ENCODE peak calls at places on chromosomes 2 and 18, in six cellular contexts. One of them, this sample, is unnamed.

GRCh38 chr2:227826019-227826521 is 12.4 kb downstream of the CCL20 start:
- DNase-seq in IMR-90: no peak
- DNase-seq in WTC11: no peak
- DNase-seq in coronary artery: no peak
- DNase-seq in cardiac fibroblast: no peak
- DNase-seq in CD4-positive, alpha-beta T cell: no peak
- DNase-seq in this sample: no peak

GRCh38 chr18:34114996-34115395 is 109.7 kb downstream of the NOL4 start:
- DNase-seq in IMR-90: no peak
- DNase-seq in WTC11: no peak
- DNase-seq in coronary artery: no peak
- DNase-seq in cardiac fibroblast: no peak
- DNase-seq in CD4-positive, alpha-beta T cell: no peak
- DNase-seq in this sample: no peak

GRCh38 chr2:160417745-160418397 is 75.7 kb downstream of the RBMS1 start:
- DNase-seq in IMR-90: peak
- DNase-seq in WTC11: no peak
- DNase-seq in coronary artery: no peak
- DNase-seq in cardiac fibroblast: peak
- DNase-seq in CD4-positive, alpha-beta T cell: no peak
- DNase-seq in this sample: peak

GRCh38 chr2:113157108-113157896 is 16.5 kb upstream of the PSD4 start:
- DNase-seq in IMR-90: no peak
- DNase-seq in WTC11: peak
- DNase-seq in coronary artery: peak
- DNase-seq in cardiac fibroblast: no peak
- DNase-seq in CD4-positive, alpha-beta T cell: peak
- DNase-seq in this sample: no peak

GRCh38 chr2:20148841-20149702 is 75.9 kb downstream of the SDC1 start:
- DNase-seq in IMR-90: peak
- DNase-seq in WTC11: no peak
- DNase-seq in coronary artery: peak
- DNase-seq in cardiac fibroblast: peak
- DNase-seq in CD4-positive, alpha-beta T cell: no peak
- DNase-seq in this sample: peak

GRCh38 chr2:165238295-165238694 is 919 bp upstream of the SCN2A start:
- DNase-seq in IMR-90: peak
- DNase-seq in WTC11: no peak
- DNase-seq in coronary artery: no peak
- DNase-seq in cardiac fibroblast: peak
- DNase-seq in CD4-positive, alpha-beta T cell: no peak
- DNase-seq in this sample: no peak

GRCh38 chr2:185127412-185127811 is 529.1 kb downstream of the ZNF804A start:
- DNase-seq in IMR-90: no peak
- DNase-seq in WTC11: no peak
- DNase-seq in coronary artery: no peak
- DNase-seq in cardiac fibroblast: no peak
- DNase-seq in CD4-positive, alpha-beta T cell: no peak
- DNase-seq in this sample: no peak

GRCh38 chr2:22929998-22930397 is 455.0 kb upstream of the KLHL29 start:
- DNase-seq in IMR-90: no peak
- DNase-seq in WTC11: no peak
- DNase-seq in coronary artery: no peak
- DNase-seq in cardiac fibroblast: no peak
- DNase-seq in CD4-positive, alpha-beta T cell: no peak
- DNase-seq in this sample: no peak

GRCh38 chr2:60352491-60353405 is 200.7 kb downstream of the BCL11A start:
- DNase-seq in IMR-90: no peak
- DNase-seq in WTC11: no peak
- DNase-seq in coronary artery: no peak
- DNase-seq in cardiac fibroblast: no peak
- DNase-seq in CD4-positive, alpha-beta T cell: no peak
- DNase-seq in this sample: no peak

GRCh38 chr2:138176862-138177439 is 212.7 kb downstream of the HNMT start:
- DNase-seq in IMR-90: no peak
- DNase-seq in WTC11: no peak
- DNase-seq in coronary artery: no peak
- DNase-seq in cardiac fibroblast: no peak
- DNase-seq in CD4-positive, alpha-beta T cell: no peak
- DNase-seq in this sample: no peak

GRCh38 chr2:206274434-206275273 is at the start of gene ZDBF2:
- DNase-seq in IMR-90: peak
- DNase-seq in WTC11: peak
- DNase-seq in coronary artery: no peak
- DNase-seq in cardiac fibroblast: peak
- DNase-seq in CD4-positive, alpha-beta T cell: peak
- DNase-seq in this sample: peak

GRCh38 chr2:191610749-191611148 is 67.2 kb upstream of the NABP1 start:
- DNase-seq in IMR-90: no peak
- DNase-seq in WTC11: no peak
- DNase-seq in coronary artery: no peak
- DNase-seq in cardiac fibroblast: no peak
- DNase-seq in CD4-positive, alpha-beta T cell: no peak
- DNase-seq in this sample: no peak

GRCh38 chr2:160411167-160411566 is 82.4 kb downstream of the RBMS1 start:
- DNase-seq in IMR-90: no peak
- DNase-seq in WTC11: no peak
- DNase-seq in coronary artery: no peak
- DNase-seq in cardiac fibroblast: peak
- DNase-seq in CD4-positive, alpha-beta T cell: peak
- DNase-seq in this sample: peak

GRCh38 chr18:39862341-39862740 is 2092.7 kb upstream of the PIK3C3 start:
- DNase-seq in IMR-90: no peak
- DNase-seq in WTC11: no peak
- DNase-seq in coronary artery: no peak
- DNase-seq in cardiac fibroblast: peak
- DNase-seq in CD4-positive, alpha-beta T cell: no peak
- DNase-seq in this sample: no peak

GRCh38 chr2:203535784-203536590 is 886 bp upstream of the RAPH1 start:
- DNase-seq in IMR-90: peak
- DNase-seq in WTC11: no peak
- DNase-seq in coronary artery: no peak
- DNase-seq in cardiac fibroblast: peak
- DNase-seq in CD4-positive, alpha-beta T cell: no peak
- DNase-seq in this sample: peak

GRCh38 chr18:10863026-10863425 is 286.3 kb downstream of the PIEZO2 start:
- DNase-seq in IMR-90: peak
- DNase-seq in WTC11: no peak
- DNase-seq in coronary artery: no peak
- DNase-seq in cardiac fibroblast: peak
- DNase-seq in CD4-positive, alpha-beta T cell: no peak
- DNase-seq in this sample: no peak

GRCh38 chr18:40670991-40671390 is 1284.0 kb upstream of the PIK3C3 start:
- DNase-seq in IMR-90: no peak
- DNase-seq in WTC11: no peak
- DNase-seq in coronary artery: no peak
- DNase-seq in cardiac fibroblast: no peak
- DNase-seq in CD4-positive, alpha-beta T cell: no peak
- DNase-seq in this sample: no peak

GRCh38 chr2:226310081-226310625 is 489.5 kb downstream of the IRS1 start:
- DNase-seq in IMR-90: peak
- DNase-seq in WTC11: no peak
- DNase-seq in coronary artery: no peak
- DNase-seq in cardiac fibroblast: peak
- DNase-seq in CD4-positive, alpha-beta T cell: no peak
- DNase-seq in this sample: no peak

GRCh38 chr18:21194871-21195771 is 46.9 kb upstream of the GREB1L start:
- DNase-seq in IMR-90: peak
- DNase-seq in WTC11: no peak
- DNase-seq in coronary artery: no peak
- DNase-seq in cardiac fibroblast: peak
- DNase-seq in CD4-positive, alpha-beta T cell: no peak
- DNase-seq in this sample: peak

GRCh38 chr18:43539862-43540261 is 262.6 kb upstream of the SYT4 start:
- DNase-seq in IMR-90: no peak
- DNase-seq in WTC11: no peak
- DNase-seq in coronary artery: no peak
- DNase-seq in cardiac fibroblast: no peak
- DNase-seq in CD4-positive, alpha-beta T cell: no peak
- DNase-seq in this sample: no peak

GRCh38 chr2:237708491-237708890 is 81.1 kb downstream of the LRRFIP1 start:
- DNase-seq in IMR-90: no peak
- DNase-seq in WTC11: no peak
- DNase-seq in coronary artery: no peak
- DNase-seq in cardiac fibroblast: no peak
- DNase-seq in CD4-positive, alpha-beta T cell: no peak
- DNase-seq in this sample: no peak

GRCh38 chr2:133364636-133365035 is 203.6 kb downstream of the NCKAP5 start:
- DNase-seq in IMR-90: no peak
- DNase-seq in WTC11: peak
- DNase-seq in coronary artery: no peak
- DNase-seq in cardiac fibroblast: no peak
- DNase-seq in CD4-positive, alpha-beta T cell: no peak
- DNase-seq in this sample: no peak

GRCh38 chr2:176383100-176383499 is 113.9 kb downstream of the MTX2 start:
- DNase-seq in IMR-90: no peak
- DNase-seq in WTC11: no peak
- DNase-seq in coronary artery: no peak
- DNase-seq in cardiac fibroblast: no peak
- DNase-seq in CD4-positive, alpha-beta T cell: no peak
- DNase-seq in this sample: no peak

DNA sequence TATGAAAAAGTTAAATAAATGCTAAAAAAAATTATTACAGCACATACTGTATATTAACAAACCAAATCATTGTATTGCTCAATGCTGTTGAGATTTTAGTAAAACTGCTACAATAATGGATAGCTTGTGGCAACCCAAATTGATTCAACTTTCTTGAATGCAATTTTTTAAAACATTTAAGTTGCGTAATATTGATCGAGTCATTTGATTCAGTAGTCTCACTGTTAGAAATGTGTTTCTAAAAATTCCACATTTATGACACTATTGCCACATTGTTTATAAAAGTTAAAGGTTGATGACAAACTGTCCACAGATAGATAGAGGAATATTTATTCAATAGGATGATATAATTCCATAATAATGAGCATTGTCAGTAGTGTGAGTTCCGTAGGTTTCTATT is 640.7 kb upstream of the CRIM1 start:
- DNase-seq in IMR-90: no peak
- DNase-seq in WTC11: no peak
- DNase-seq in coronary artery: no peak
- DNase-seq in cardiac fibroblast: no peak
- DNase-seq in CD4-positive, alpha-beta T cell: no peak
- DNase-seq in this sample: no peak
- TF ChIP-seq CTCF in IMR-90: no peak
- TF ChIP-seq CTCF in WTC11: no peak
- TF ChIP-seq CTCF in coronary artery: no peak
- TF ChIP-seq CTCF in cardiac fibroblast: no peak
- TF ChIP-seq CTCF in CD4-positive, alpha-beta T cell: no peak
- TF ChIP-seq CTCF in this sample: no peak

GRCh38 chr2:121479882-121480522 is 50.7 kb upstream of the RNU4ATAC start:
- DNase-seq in IMR-90: no peak
- DNase-seq in WTC11: peak
- DNase-seq in coronary artery: no peak
- DNase-seq in cardiac fibroblast: peak
- DNase-seq in CD4-positive, alpha-beta T cell: no peak
- DNase-seq in this sample: no peak
- TF ChIP-seq CTCF in IMR-90: no peak
- TF ChIP-seq CTCF in WTC11: no peak
- TF ChIP-seq CTCF in coronary artery: no peak
- TF ChIP-seq CTCF in cardiac fibroblast: peak
- TF ChIP-seq CTCF in CD4-positive, alpha-beta T cell: no peak
- TF ChIP-seq CTCF in this sample: peak

GRCh38 chr18:46555724-46556123 is 101.3 kb downstream of the LOXHD1 start:
- DNase-seq in IMR-90: peak
- DNase-seq in WTC11: peak
- DNase-seq in coronary artery: no peak
- DNase-seq in cardiac fibroblast: peak
- DNase-seq in CD4-positive, alpha-beta T cell: no peak
- DNase-seq in this sample: no peak
- TF ChIP-seq CTCF in IMR-90: peak
- TF ChIP-seq CTCF in WTC11: peak
- TF ChIP-seq CTCF in coronary artery: no peak
- TF ChIP-seq CTCF in cardiac fibroblast: peak
- TF ChIP-seq CTCF in CD4-positive, alpha-beta T cell: peak
- TF ChIP-seq CTCF in this sample: peak

DNA sequence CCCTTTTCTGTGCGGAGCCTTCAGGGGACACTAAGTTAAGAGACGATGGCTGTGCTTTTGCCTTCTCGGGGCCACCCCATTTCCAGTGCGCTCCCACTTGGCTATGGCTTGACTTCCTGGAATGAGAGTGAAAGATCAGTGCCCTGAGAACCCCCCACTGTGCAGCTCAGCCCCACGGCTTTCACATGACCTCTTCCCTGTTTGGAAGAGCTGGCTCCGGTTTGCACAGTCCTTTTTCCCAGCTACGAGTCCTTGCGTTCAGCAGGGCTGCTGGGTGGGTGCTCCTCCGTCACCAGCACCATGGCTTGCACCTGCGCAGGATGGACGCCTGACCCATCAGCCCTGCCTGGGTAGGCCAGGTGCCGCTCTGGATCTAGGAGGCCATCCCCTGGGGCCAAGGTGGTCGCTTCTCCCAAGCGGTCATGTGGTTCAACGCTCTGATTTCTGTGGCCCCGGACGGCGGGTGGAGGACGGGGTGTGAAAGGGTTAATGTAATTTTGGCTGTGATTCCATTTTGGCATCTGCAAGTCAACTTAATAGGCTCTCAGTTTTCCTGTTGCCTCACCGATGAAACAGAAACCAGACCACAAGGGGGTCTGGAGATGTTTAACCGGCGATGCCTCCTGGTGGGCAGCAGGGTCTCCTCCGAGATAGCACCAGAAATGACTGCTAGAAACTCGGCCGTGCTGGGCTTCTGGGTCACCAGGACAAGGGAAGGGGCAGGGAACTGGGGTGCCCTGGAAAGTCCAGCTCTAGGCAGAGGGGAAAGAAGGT is 113.1 kb upstream of the HAAO start:
- DNase-seq in IMR-90: no peak
- DNase-seq in WTC11: no peak
- DNase-seq in coronary artery: peak
- DNase-seq in cardiac fibroblast: peak
- DNase-seq in CD4-positive, alpha-beta T cell: no peak
- DNase-seq in this sample: no peak
- TF ChIP-seq CTCF in IMR-90: no peak
- TF ChIP-seq CTCF in WTC11: no peak
- TF ChIP-seq CTCF in coronary artery: no peak
- TF ChIP-seq CTCF in cardiac fibroblast: peak
- TF ChIP-seq CTCF in CD4-positive, alpha-beta T cell: no peak
- TF ChIP-seq CTCF in this sample: no peak

GRCh38 chr2:162422894-162423293 is 79.0 kb downstream of the GCA start:
- DNase-seq in IMR-90: no peak
- DNase-seq in WTC11: no peak
- DNase-seq in coronary artery: no peak
- DNase-seq in cardiac fibroblast: no peak
- DNase-seq in CD4-positive, alpha-beta T cell: no peak
- DNase-seq in this sample: no peak
- TF ChIP-seq CTCF in IMR-90: no peak
- TF ChIP-seq CTCF in WTC11: no peak
- TF ChIP-seq CTCF in coronary artery: no peak
- TF ChIP-seq CTCF in cardiac fibroblast: no peak
- TF ChIP-seq CTCF in CD4-positive, alpha-beta T cell: no peak
- TF ChIP-seq CTCF in this sample: no peak

GRCh38 chr2:230878599-230878965 is 13.8 kb downstream of the ITM2C start:
- DNase-seq in IMR-90: no peak
- DNase-seq in WTC11: peak
- DNase-seq in coronary artery: peak
- DNase-seq in cardiac fibroblast: no peak
- DNase-seq in CD4-positive, alpha-beta T cell: no peak
- DNase-seq in this sample: no peak
- TF ChIP-seq CTCF in IMR-90: no peak
- TF ChIP-seq CTCF in WTC11: no peak
- TF ChIP-seq CTCF in coronary artery: no peak
- TF ChIP-seq CTCF in cardiac fibroblast: no peak
- TF ChIP-seq CTCF in CD4-positive, alpha-beta T cell: no peak
- TF ChIP-seq CTCF in this sample: no peak

This sample was measured in HFFc6.